ENCODE peak calls at places on chromosomes 5 and 9, in eight cellular contexts. One of them, this sample, is unnamed.

GRCh38 chr5:86979801-86980510 is 287.7 kb upstream of the RASA1 start:
- DNase-seq in AG09309: peak
- DNase-seq in T-helper 1 cell: no peak
- DNase-seq in fibroblast of the conjunctiva: peak
- DNase-seq in astrocyte of the cerebellum: peak
- DNase-seq in H54: no peak
- DNase-seq in Calu3: peak
- DNase-seq in SK-MEL-5: peak
- DNase-seq in this sample: no peak

GRCh38 chr9:31302620-31303418 is 1081.6 kb upstream of the ACO1 start:
- DNase-seq in AG09309: no peak
- DNase-seq in T-helper 1 cell: no peak
- DNase-seq in fibroblast of the conjunctiva: no peak
- DNase-seq in astrocyte of the cerebellum: no peak
- DNase-seq in H54: no peak
- DNase-seq in Calu3: no peak
- DNase-seq in SK-MEL-5: no peak
- DNase-seq in this sample: no peak

GRCh38 chr5:5494489-5495402 is 72.3 kb downstream of the ICE1 start:
- DNase-seq in AG09309: no peak
- DNase-seq in T-helper 1 cell: peak
- DNase-seq in fibroblast of the conjunctiva: peak
- DNase-seq in astrocyte of the cerebellum: no peak
- DNase-seq in H54: no peak
- DNase-seq in Calu3: peak
- DNase-seq in SK-MEL-5: peak
- DNase-seq in this sample: peak

GRCh38 chr9:71145179-71145578 is 23.8 kb upstream of the TRPM3 start:
- DNase-seq in AG09309: no peak
- DNase-seq in T-helper 1 cell: no peak
- DNase-seq in fibroblast of the conjunctiva: no peak
- DNase-seq in astrocyte of the cerebellum: no peak
- DNase-seq in H54: no peak
- DNase-seq in Calu3: no peak
- DNase-seq in SK-MEL-5: peak
- DNase-seq in this sample: no peak

GRCh38 chr5:147887026-147887627 is 8.6 kb downstream of the SCGB3A2 start:
- DNase-seq in AG09309: no peak
- DNase-seq in T-helper 1 cell: no peak
- DNase-seq in fibroblast of the conjunctiva: peak
- DNase-seq in astrocyte of the cerebellum: peak
- DNase-seq in H54: no peak
- DNase-seq in Calu3: peak
- DNase-seq in SK-MEL-5: peak
- DNase-seq in this sample: no peak

GRCh38 chr5:138752951-138753793 is at the start of gene CTNNA1:
- DNase-seq in AG09309: no peak
- DNase-seq in T-helper 1 cell: peak
- DNase-seq in fibroblast of the conjunctiva: peak
- DNase-seq in astrocyte of the cerebellum: peak
- DNase-seq in H54: peak
- DNase-seq in Calu3: peak
- DNase-seq in SK-MEL-5: peak
- DNase-seq in this sample: peak

GRCh38 chr5:76638466-76638865 is 15.3 kb upstream of the F2RL2 start:
- DNase-seq in AG09309: no peak
- DNase-seq in T-helper 1 cell: no peak
- DNase-seq in fibroblast of the conjunctiva: no peak
- DNase-seq in astrocyte of the cerebellum: no peak
- DNase-seq in H54: no peak
- DNase-seq in Calu3: no peak
- DNase-seq in SK-MEL-5: no peak
- DNase-seq in this sample: peak

GRCh38 chr5:110951373-110951791 is 120.1 kb upstream of the TSLP start:
- DNase-seq in AG09309: no peak
- DNase-seq in T-helper 1 cell: no peak
- DNase-seq in fibroblast of the conjunctiva: no peak
- DNase-seq in astrocyte of the cerebellum: peak
- DNase-seq in H54: no peak
- DNase-seq in Calu3: no peak
- DNase-seq in SK-MEL-5: no peak
- DNase-seq in this sample: no peak

GRCh38 chr5:175219256-175219835 is 224.6 kb downstream of the DRD1 start:
- DNase-seq in AG09309: peak
- DNase-seq in T-helper 1 cell: no peak
- DNase-seq in fibroblast of the conjunctiva: no peak
- DNase-seq in astrocyte of the cerebellum: peak
- DNase-seq in H54: no peak
- DNase-seq in Calu3: no peak
- DNase-seq in SK-MEL-5: no peak
- DNase-seq in this sample: no peak

GRCh38 chr9:29150606-29151005 is 1577.3 kb upstream of the C9orf72 start:
- DNase-seq in AG09309: no peak
- DNase-seq in T-helper 1 cell: no peak
- DNase-seq in fibroblast of the conjunctiva: no peak
- DNase-seq in astrocyte of the cerebellum: no peak
- DNase-seq in H54: no peak
- DNase-seq in Calu3: no peak
- DNase-seq in SK-MEL-5: no peak
- DNase-seq in this sample: no peak

GRCh38 chr5:149414405-149415244 is 35.5 kb upstream of the IL17B start:
- DNase-seq in AG09309: no peak
- DNase-seq in T-helper 1 cell: no peak
- DNase-seq in fibroblast of the conjunctiva: no peak
- DNase-seq in astrocyte of the cerebellum: no peak
- DNase-seq in H54: no peak
- DNase-seq in Calu3: no peak
- DNase-seq in SK-MEL-5: peak
- DNase-seq in this sample: no peak

GRCh38 chr5:610011-610743 is 2.0 kb upstream of the CEP72 start:
- DNase-seq in AG09309: no peak
- DNase-seq in T-helper 1 cell: no peak
- DNase-seq in fibroblast of the conjunctiva: no peak
- DNase-seq in astrocyte of the cerebellum: no peak
- DNase-seq in H54: no peak
- DNase-seq in Calu3: no peak
- DNase-seq in SK-MEL-5: no peak
- DNase-seq in this sample: no peak

GRCh38 chr5:181099453-181100086 is 31.4 kb downstream of the OR2V1 start:
- DNase-seq in AG09309: no peak
- DNase-seq in T-helper 1 cell: no peak
- DNase-seq in fibroblast of the conjunctiva: no peak
- DNase-seq in astrocyte of the cerebellum: no peak
- DNase-seq in H54: no peak
- DNase-seq in Calu3: no peak
- DNase-seq in SK-MEL-5: no peak
- DNase-seq in this sample: no peak

GRCh38 chr5:64869419-64869818 is 100.7 kb downstream of the CWC27 start:
- DNase-seq in AG09309: peak
- DNase-seq in T-helper 1 cell: no peak
- DNase-seq in fibroblast of the conjunctiva: peak
- DNase-seq in astrocyte of the cerebellum: peak
- DNase-seq in H54: peak
- DNase-seq in Calu3: no peak
- DNase-seq in SK-MEL-5: peak
- DNase-seq in this sample: no peak

GRCh38 chr5:107383414-107383813 is 287.3 kb downstream of the EFNA5 start:
- DNase-seq in AG09309: no peak
- DNase-seq in T-helper 1 cell: no peak
- DNase-seq in fibroblast of the conjunctiva: no peak
- DNase-seq in astrocyte of the cerebellum: no peak
- DNase-seq in H54: no peak
- DNase-seq in Calu3: no peak
- DNase-seq in SK-MEL-5: no peak
- DNase-seq in this sample: no peak

GRCh38 chr5:174560861-174561260 is 163.5 kb upstream of the MSX2 start:
- DNase-seq in AG09309: no peak
- DNase-seq in T-helper 1 cell: no peak
- DNase-seq in fibroblast of the conjunctiva: no peak
- DNase-seq in astrocyte of the cerebellum: no peak
- DNase-seq in H54: no peak
- DNase-seq in Calu3: no peak
- DNase-seq in SK-MEL-5: no peak
- DNase-seq in this sample: no peak

GRCh38 chr9:89732295-89732951 is 127.6 kb downstream of the GADD45G start:
- DNase-seq in AG09309: no peak
- DNase-seq in T-helper 1 cell: no peak
- DNase-seq in fibroblast of the conjunctiva: no peak
- DNase-seq in astrocyte of the cerebellum: no peak
- DNase-seq in H54: no peak
- DNase-seq in Calu3: no peak
- DNase-seq in SK-MEL-5: no peak
- DNase-seq in this sample: no peak

GRCh38 chr5:142109356-142110045 is 922 bp downstream of the NDFIP1 start:
- DNase-seq in AG09309: no peak
- DNase-seq in T-helper 1 cell: peak
- DNase-seq in fibroblast of the conjunctiva: no peak
- DNase-seq in astrocyte of the cerebellum: no peak
- DNase-seq in H54: no peak
- DNase-seq in Calu3: no peak
- DNase-seq in SK-MEL-5: no peak
- DNase-seq in this sample: no peak

GRCh38 chr5:58922392-58923171 is 339.7 kb downstream of the RAB3C start:
- DNase-seq in AG09309: no peak
- DNase-seq in T-helper 1 cell: no peak
- DNase-seq in fibroblast of the conjunctiva: peak
- DNase-seq in astrocyte of the cerebellum: peak
- DNase-seq in H54: no peak
- DNase-seq in Calu3: no peak
- DNase-seq in SK-MEL-5: no peak
- DNase-seq in this sample: no peak

GRCh38 chr5:75466317-75466716 is 45.1 kb downstream of the CERT1 start:
- DNase-seq in AG09309: no peak
- DNase-seq in T-helper 1 cell: no peak
- DNase-seq in fibroblast of the conjunctiva: no peak
- DNase-seq in astrocyte of the cerebellum: no peak
- DNase-seq in H54: no peak
- DNase-seq in Calu3: no peak
- DNase-seq in SK-MEL-5: no peak
- DNase-seq in this sample: no peak

GRCh38 chr5:126716861-126717260 is 60.1 kb upstream of the LMNB1 start:
- DNase-seq in AG09309: no peak
- DNase-seq in T-helper 1 cell: no peak
- DNase-seq in fibroblast of the conjunctiva: no peak
- DNase-seq in astrocyte of the cerebellum: no peak
- DNase-seq in H54: no peak
- DNase-seq in Calu3: no peak
- DNase-seq in SK-MEL-5: no peak
- DNase-seq in this sample: no peak

GRCh38 chr5:16120579-16120978 is 59.0 kb downstream of the MARCHF11 start:
- DNase-seq in AG09309: no peak
- DNase-seq in T-helper 1 cell: no peak
- DNase-seq in fibroblast of the conjunctiva: no peak
- DNase-seq in astrocyte of the cerebellum: no peak
- DNase-seq in H54: no peak
- DNase-seq in Calu3: no peak
- DNase-seq in SK-MEL-5: no peak
- DNase-seq in this sample: no peak

GRCh38 chr5:165538065-165538464 is 2032.6 kb downstream of the MAT2B start:
- DNase-seq in AG09309: no peak
- DNase-seq in T-helper 1 cell: no peak
- DNase-seq in fibroblast of the conjunctiva: no peak
- DNase-seq in astrocyte of the cerebellum: no peak
- DNase-seq in H54: no peak
- DNase-seq in Calu3: no peak
- DNase-seq in SK-MEL-5: no peak
- DNase-seq in this sample: no peak

GRCh38 chr5:57795203-57795602 is 312.6 kb upstream of the ACTBL2 start:
- DNase-seq in AG09309: no peak
- DNase-seq in T-helper 1 cell: no peak
- DNase-seq in fibroblast of the conjunctiva: no peak
- DNase-seq in astrocyte of the cerebellum: no peak
- DNase-seq in H54: no peak
- DNase-seq in Calu3: no peak
- DNase-seq in SK-MEL-5: no peak
- DNase-seq in this sample: no peak

GRCh38 chr5:132772291-132773070 is 4.6 kb downstream of the SEPTIN8 start:
- DNase-seq in AG09309: no peak
- DNase-seq in T-helper 1 cell: no peak
- DNase-seq in fibroblast of the conjunctiva: no peak
- DNase-seq in astrocyte of the cerebellum: no peak
- DNase-seq in H54: no peak
- DNase-seq in Calu3: no peak
- DNase-seq in SK-MEL-5: no peak
- DNase-seq in this sample: no peak

GRCh38 chr5:86780018-86780417 is 162.3 kb downstream of the COX7C start:
- DNase-seq in AG09309: no peak
- DNase-seq in T-helper 1 cell: no peak
- DNase-seq in fibroblast of the conjunctiva: no peak
- DNase-seq in astrocyte of the cerebellum: no peak
- DNase-seq in H54: no peak
- DNase-seq in Calu3: no peak
- DNase-seq in SK-MEL-5: no peak
- DNase-seq in this sample: no peak

GRCh38 chr5:42591026-42591425 is 165.6 kb upstream of the CCDC152 start:
- DNase-seq in AG09309: no peak
- DNase-seq in T-helper 1 cell: no peak
- DNase-seq in fibroblast of the conjunctiva: no peak
- DNase-seq in astrocyte of the cerebellum: no peak
- DNase-seq in H54: no peak
- DNase-seq in Calu3: no peak
- DNase-seq in SK-MEL-5: no peak
- DNase-seq in this sample: no peak

GRCh38 chr9:89036862-89037261 is 45.6 kb downstream of the S1PR3 start:
- DNase-seq in AG09309: no peak
- DNase-seq in T-helper 1 cell: no peak
- DNase-seq in fibroblast of the conjunctiva: no peak
- DNase-seq in astrocyte of the cerebellum: no peak
- DNase-seq in H54: no peak
- DNase-seq in Calu3: no peak
- DNase-seq in SK-MEL-5: no peak
- DNase-seq in this sample: no peak

GRCh38 chr9:87556821-87557220 is 59.2 kb downstream of the DAPK1 start:
- DNase-seq in AG09309: no peak
- DNase-seq in T-helper 1 cell: no peak
- DNase-seq in fibroblast of the conjunctiva: no peak
- DNase-seq in astrocyte of the cerebellum: no peak
- DNase-seq in H54: no peak
- DNase-seq in Calu3: no peak
- DNase-seq in SK-MEL-5: no peak
- DNase-seq in this sample: no peak

GRCh38 chr9:91029621-91030361 is 228.2 kb downstream of the SYK start:
- DNase-seq in AG09309: no peak
- DNase-seq in T-helper 1 cell: no peak
- DNase-seq in fibroblast of the conjunctiva: no peak
- DNase-seq in astrocyte of the cerebellum: no peak
- DNase-seq in H54: no peak
- DNase-seq in Calu3: no peak
- DNase-seq in SK-MEL-5: no peak
- DNase-seq in this sample: no peak

GRCh38 chr5:372911-373709 is 51.6 kb downstream of the AHRR start:
- DNase-seq in AG09309: no peak
- DNase-seq in T-helper 1 cell: no peak
- DNase-seq in fibroblast of the conjunctiva: no peak
- DNase-seq in astrocyte of the cerebellum: no peak
- DNase-seq in H54: no peak
- DNase-seq in Calu3: no peak
- DNase-seq in SK-MEL-5: peak
- DNase-seq in this sample: no peak

GRCh38 chr9:134659688-134660131 is 18.1 kb downstream of the COL5A1 start:
- DNase-seq in AG09309: no peak
- DNase-seq in T-helper 1 cell: no peak
- DNase-seq in fibroblast of the conjunctiva: peak
- DNase-seq in astrocyte of the cerebellum: no peak
- DNase-seq in H54: no peak
- DNase-seq in Calu3: no peak
- DNase-seq in SK-MEL-5: no peak
- DNase-seq in this sample: no peak

GRCh38 chr5:17305024-17305423 is 87.6 kb downstream of the BASP1 start:
- DNase-seq in AG09309: no peak
- DNase-seq in T-helper 1 cell: no peak
- DNase-seq in fibroblast of the conjunctiva: no peak
- DNase-seq in astrocyte of the cerebellum: no peak
- DNase-seq in H54: no peak
- DNase-seq in Calu3: no peak
- DNase-seq in SK-MEL-5: peak
- DNase-seq in this sample: no peak

GRCh38 chr5:167570431-167570830 is 721.0 kb upstream of the WWC1 start:
- DNase-seq in AG09309: no peak
- DNase-seq in T-helper 1 cell: no peak
- DNase-seq in fibroblast of the conjunctiva: no peak
- DNase-seq in astrocyte of the cerebellum: no peak
- DNase-seq in H54: no peak
- DNase-seq in Calu3: no peak
- DNase-seq in SK-MEL-5: no peak
- DNase-seq in this sample: no peak

This sample was measured in GM10248.